ENCODE peak calls at places on chromosomes 4 and X, in six cellular contexts. Z is cardiac muscle cell, V is H9, M is ovary, O is lower lobe of right lung, N is sigmoid colon. T is an unnamed sample.

GRCh38 chr4:42787071-42787463 is 105.4 kb upstream of the GRXCR1 start:
- DNase-seq in Z (no peak), V (no peak), O (no peak), M (no peak), N (no peak), T (no peak)

GRCh38 chrX:103780701-103781402 is 4.2 kb downstream of the PLP1 start:
- DNase-seq in O (no peak), N (no peak), Z (no peak), V (peak; percentile 15), M (no peak), T (no peak)

GRCh38 chrX:48972214-48973164 is 845 bp upstream of the KCND1 start:
- DNase-seq in Z (peak; percentile 30), O (no peak), N (no peak), M (peak; percentile 30), V (peak; percentile 73), T (no peak)

GRCh38 chrX:103329991-103330390 is at the start of gene TCEAL7:
- DNase-seq in M (peak; percentile 53), Z (no peak), N (peak; percentile 79), V (peak; percentile 59), O (no peak), T (no peak)

GRCh38 chr4:83438719-83439118 is 16.9 kb downstream of the HELQ start:
- DNase-seq in N (no peak), O (no peak), Z (no peak), M (no peak), V (no peak), T (peak; percentile 13)

GRCh38 chr4:176547005-176547404 is 227.2 kb downstream of the SPCS3 start:
- DNase-seq in O (no peak), V (no peak), M (no peak), Z (no peak), N (no peak), T (no peak)

GRCh38 chr4:91325495-91325894 is 978.3 kb upstream of the GRID2 start:
- DNase-seq in N (no peak), Z (no peak), M (no peak), V (no peak), O (no peak), T (peak; percentile 33)

GRCh38 chr4:105196523-105197145 is 50.0 kb downstream of the TET2 start:
- DNase-seq in V (no peak), N (no peak), Z (peak; percentile 35), M (no peak), O (no peak), T (no peak)

GRCh38 chr4:47167391-47167790 is 136.0 kb downstream of the GABRB1 start:
- DNase-seq in N (no peak), M (no peak), O (no peak), V (no peak), Z (no peak), T (no peak)

GRCh38 chrX:68843992-68844391 is 15.2 kb downstream of the EFNB1 start:
- DNase-seq in O (no peak), M (no peak), N (no peak), Z (no peak), V (no peak), T (peak; percentile 77)

GRCh38 chr4:160276785-160277325 is 1174.0 kb downstream of the RAPGEF2 start:
- DNase-seq in Z (no peak), M (no peak), O (no peak), N (no peak), V (no peak), T (no peak)

GRCh38 chrX:25015486-25016360 is at the start of gene ARX:
- DNase-seq in M (peak; percentile 85), O (no peak), V (peak; percentile 94), N (no peak), Z (peak; percentile 96), T (peak; percentile 58)

GRCh38 chr4:164989464-164989863 is 12.0 kb upstream of the TRIM61 start:
- DNase-seq in Z (no peak), V (no peak), N (no peak), O (no peak), M (no peak), T (no peak)

GRCh38 chr4:114561590-114561989 is 37.0 kb upstream of the UGT8 start:
- DNase-seq in N (no peak), M (no peak), Z (no peak), V (no peak), O (no peak), T (no peak)

GRCh38 chr4:110475881-110476818 is at the start of gene ENPEP:
- DNase-seq in V (peak; percentile 55), M (peak; percentile 31), O (no peak), N (peak; percentile 65), Z (peak; percentile 29), T (no peak)

GRCh38 chr4:138658518-138658917 is 357.1 kb upstream of the NOCT start:
- DNase-seq in V (peak; percentile 59), Z (no peak), M (no peak), N (no peak), O (no peak), T (no peak)

GRCh38 chr4:95507147-95507546 is 41.6 kb downstream of the UNC5C start:
- DNase-seq in V (no peak), O (no peak), N (no peak), Z (no peak), M (no peak), T (peak; percentile 11)

GRCh38 chrX:14051416-14051815 is 21.7 kb upstream of the GEMIN8 start:
- DNase-seq in N (no peak), Z (peak; percentile 9), O (no peak), M (no peak), V (no peak), T (no peak)

GRCh38 chr4:2281575-2282343 is 19.9 kb upstream of the MXD4 start:
- DNase-seq in Z (no peak), O (no peak), N (no peak), V (no peak), M (no peak), T (no peak)

GRCh38 chr4:22129454-22130075 is 181.0 kb upstream of the KCNIP4 start:
- DNase-seq in O (no peak), M (no peak), N (no peak), Z (peak; percentile 63), V (peak; percentile 76), T (peak; percentile 4)

GRCh38 chr4:170026253-170026991 is at the start of gene MFAP3L:
- DNase-seq in M (peak; percentile 88), O (peak; percentile 93), V (peak; percentile 90), Z (peak; percentile 94), N (peak; percentile 92), T (peak; percentile 69)

GRCh38 chrX:123648028-123648810 is 84.6 kb downstream of the THOC2 start:
- DNase-seq in O (peak; percentile 60), Z (peak; percentile 70), V (peak; percentile 81), N (no peak), M (no peak), T (no peak)

DNA sequence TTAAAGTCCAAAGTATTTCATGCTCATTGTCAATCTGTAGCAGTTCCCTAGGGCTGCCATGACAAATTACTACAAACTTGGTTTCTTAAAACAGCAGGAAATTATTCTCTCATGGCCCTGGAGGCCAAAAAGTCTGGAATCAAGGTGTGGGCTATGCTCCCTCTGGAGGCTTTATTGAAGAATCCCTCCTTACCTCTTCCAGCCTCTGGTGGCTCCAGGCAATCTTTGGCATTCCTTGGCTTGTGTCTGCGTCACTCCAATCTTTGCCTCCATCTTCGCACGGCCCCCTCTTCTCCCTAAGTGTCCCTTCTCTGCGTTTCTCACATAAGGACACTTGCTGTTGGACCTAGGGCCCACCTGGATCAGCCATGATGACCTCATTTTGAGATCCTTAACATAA is 170.4 kb downstream of the SMIM20 start:
- DNase-seq in V (no peak), N (no peak), Z (no peak), M (no peak), O (no peak), T (no peak)
- H3K4me1 ChIP-seq in V (peaks cover 2% of the 10 kb centered on the region), N (no peaks in the 10 kb centered on the region), Z (peaks cover 11% of the 10 kb centered on the region), M (no peaks in the 10 kb centered on the region), O (peaks cover 32% of the 10 kb centered on the region), T (peaks cover 18% of the 10 kb centered on the region)

GRCh38 chr4:13427599-13428325 is 56.4 kb downstream of the RAB28 start:
- DNase-seq in Z (no peak), N (no peak), V (no peak), M (no peak), O (no peak), T (peak; percentile 66)

GRCh38 chr4:13436962-13437361 is 47.2 kb downstream of the RAB28 start:
- DNase-seq in M (no peak), O (no peak), N (no peak), V (no peak), Z (no peak), T (no peak)

GRCh38 chr4:13432453-13432852 is 51.7 kb downstream of the RAB28 start:
- DNase-seq in M (no peak), O (no peak), N (no peak), V (no peak), Z (no peak), T (no peak)

DNA sequence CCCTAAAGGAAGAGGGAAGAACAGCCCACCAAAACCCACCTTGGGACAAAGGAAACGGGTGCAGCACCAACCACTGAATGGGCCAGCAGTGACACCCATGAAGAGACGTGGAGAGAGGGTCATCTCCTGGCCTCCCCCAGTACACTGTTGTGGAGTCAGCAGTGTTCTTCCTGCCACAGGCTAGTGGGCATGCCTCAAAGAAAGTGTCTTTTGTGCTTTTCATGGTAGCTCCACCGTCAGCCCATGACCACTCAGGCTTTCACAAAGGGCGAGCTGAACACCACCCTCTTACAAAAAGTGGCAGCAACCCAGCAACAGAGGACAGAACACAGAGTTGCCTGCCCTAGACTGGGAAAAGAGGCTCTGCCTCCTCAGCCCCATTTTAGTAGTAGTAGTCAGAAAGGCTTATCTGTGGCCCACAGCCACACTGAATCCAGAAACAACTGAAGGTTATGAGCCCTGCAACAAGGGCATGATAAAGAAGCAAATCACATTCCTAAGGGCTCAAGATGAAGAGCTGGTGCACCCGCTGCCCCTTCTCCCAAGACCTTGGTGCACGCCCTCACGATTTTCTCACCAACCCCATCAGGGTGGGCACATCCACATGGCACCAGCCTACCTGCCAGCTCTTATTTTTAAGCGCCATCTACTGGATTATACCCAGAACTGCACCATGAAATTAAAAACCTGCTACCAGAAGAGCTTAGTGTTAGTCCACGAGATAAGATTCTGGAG is 53.1 kb downstream of the RAB28 start:
- DNase-seq in V (no peak), O (no peak), Z (no peak), N (no peak), M (no peak), T (no peak)
- TF ChIP-seq CTCF in V (peak; percentile 72), O (peak; percentile 26), Z (peak; percentile 18), N (no peak), M (no peak), T (peak; percentile 54)

GRCh38 chr4:88575222-88575621 is 17.1 kb upstream of the HERC3 start:
- DNase-seq in N (no peak), Z (no peak), V (no peak), M (no peak), O (no peak), T (no peak)
- H3K27ac ChIP-seq in N (no peak overlapping the region), Z (no peak overlapping the region), V (no peak overlapping the region), M (no peak overlapping the region), O (no peak overlapping the region), T (no peak overlapping the region)

DNA sequence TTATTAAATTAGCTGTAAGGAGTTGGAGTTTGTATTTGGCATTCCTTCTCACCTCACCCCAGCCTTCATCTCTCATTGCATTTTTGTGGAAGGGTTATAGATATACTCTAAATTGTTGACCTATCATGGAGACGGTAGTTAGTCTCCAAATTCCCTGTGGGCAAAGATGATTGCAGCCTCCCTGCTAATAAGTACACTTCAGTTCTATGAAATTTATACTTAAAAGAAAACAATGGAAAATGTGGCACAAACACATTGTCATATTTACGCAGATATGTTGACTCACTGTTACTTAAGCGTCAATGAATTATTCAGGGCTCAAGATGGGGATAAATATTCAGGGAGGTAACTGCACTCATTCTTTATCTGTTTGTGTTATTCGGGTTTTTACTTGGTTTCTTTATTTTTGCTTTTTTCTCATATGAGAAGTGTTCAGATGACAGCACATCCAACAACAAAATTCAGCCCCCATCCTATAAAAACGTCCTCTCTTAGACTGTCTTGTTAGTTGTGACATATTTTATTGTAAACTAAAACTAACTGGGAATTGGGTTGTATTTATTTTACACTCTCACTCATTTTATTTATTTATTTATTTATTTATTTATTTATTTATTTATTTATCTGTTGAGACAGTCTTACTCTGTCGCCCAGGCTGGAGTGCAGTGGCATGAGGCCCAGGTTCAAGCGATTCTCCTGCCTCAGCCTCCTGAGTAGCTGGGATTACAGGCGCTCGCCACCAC is 44.2 kb downstream of the PALLD start:
- DNase-seq in V (no peak), M (no peak), O (no peak), Z (no peak), N (no peak), T (no peak)
- H3K4me1 ChIP-seq in V (no peaks in the 10 kb centered on the region), M (peaks cover 2% of the 10 kb centered on the region), O (no peaks in the 10 kb centered on the region), Z (peaks cover 9% of the 10 kb centered on the region), N (no peaks in the 10 kb centered on the region), T (peaks cover 36% of the 10 kb centered on the region)